ENCODE peak calls at places on chromosomes 1 and 21, in six cellular contexts. V is heart left ventricle, Z is AG09309, C is mucosa of descending colon, L is esophagus squamous epithelium, M is HL-60. P is an unnamed sample.
A peak's percentile ranks its signal among the peaks of the same experiment; 100 is the strongest.

GRCh38 chr1:204503122-204503912 is 8.7 kb upstream of the PIK3C2B start:
- DNase-seq in V (no peak), Z (no peak), C (no peak), L (no peak), M (peak; percentile 55), P (no peak)

GRCh38 chr1:77047978-77048614 is 171.1 kb downstream of the PIGK start:
- DNase-seq in V (no peak), Z (no peak), C (no peak), L (no peak), M (peak; percentile 39), P (no peak)

GRCh38 chr1:218660678-218661053 is 315.5 kb downstream of the TGFB2 start:
- DNase-seq in V (no peak), Z (peak; percentile 39), C (no peak), L (no peak), M (no peak), P (no peak)

GRCh38 chr1:152904688-152905440 is 3.5 kb upstream of the IVL start:
- DNase-seq in V (no peak), Z (no peak), C (no peak), L (no peak), M (no peak), P (no peak)

GRCh38 chr1:209590405-209590804 is 6.9 kb downstream of the CAMK1G start:
- DNase-seq in V (no peak), Z (no peak), C (no peak), L (no peak), M (no peak), P (no peak)

GRCh38 chr1:6554907-6555778 is at the start of gene TAS1R1:
- DNase-seq in V (no peak), Z (peak; percentile 13), C (peak; percentile 57), L (no peak), M (no peak), P (peak; percentile 76)

GRCh38 chr21:44272231-44272858 is 10.6 kb upstream of the DNMT3L start:
- DNase-seq in V (no peak), Z (no peak), C (peak; percentile 36), L (no peak), M (no peak), P (no peak)

GRCh38 chr1:40096977-40097782 is at the start of gene PPT1:
- DNase-seq in V (peak; percentile 79), Z (no peak), C (peak; percentile 88), L (no peak), M (peak; percentile 77), P (peak; percentile 79)

GRCh38 chr1:201634261-201634660 is 95.3 kb downstream of the NAV1 start:
- DNase-seq in V (no peak), Z (no peak), C (no peak), L (no peak), M (no peak), P (no peak)

GRCh38 chr1:228770779-228771223 is 35.5 kb downstream of the RHOU start:
- DNase-seq in V (no peak), Z (no peak), C (no peak), L (no peak), M (no peak), P (peak; percentile 30)

GRCh38 chr1:156673387-156674121 is 3.7 kb downstream of the NES start:
- DNase-seq in V (no peak), Z (no peak), C (no peak), L (no peak), M (no peak), P (no peak)

GRCh38 chr1:94953741-94954140 is 26.8 kb upstream of the CNN3 start:
- DNase-seq in V (no peak), Z (no peak), C (no peak), L (no peak), M (no peak), P (no peak)

GRCh38 chr1:78360584-78360983 is 130.2 kb upstream of the PTGFR start:
- DNase-seq in V (no peak), Z (no peak), C (no peak), L (no peak), M (no peak), P (no peak)

GRCh38 chr1:202179828-202180750 is 13.5 kb upstream of the LGR6 start:
- DNase-seq in V (no peak), Z (no peak), C (no peak), L (no peak), M (no peak), P (no peak)

GRCh38 chr1:183553769-183554168 is 36.5 kb downstream of the NCF2 start:
- DNase-seq in V (no peak), Z (no peak), C (no peak), L (no peak), M (no peak), P (no peak)

GRCh38 chr1:227785094-227785811 is 30.2 kb upstream of the PRSS38 start:
- DNase-seq in V (no peak), Z (no peak), C (no peak), L (no peak), M (no peak), P (peak; percentile 4)

GRCh38 chr1:246761386-246761785 is 37.2 kb downstream of the SCCPDH start:
- DNase-seq in V (no peak), Z (no peak), C (no peak), L (no peak), M (no peak), P (no peak)

DNA sequence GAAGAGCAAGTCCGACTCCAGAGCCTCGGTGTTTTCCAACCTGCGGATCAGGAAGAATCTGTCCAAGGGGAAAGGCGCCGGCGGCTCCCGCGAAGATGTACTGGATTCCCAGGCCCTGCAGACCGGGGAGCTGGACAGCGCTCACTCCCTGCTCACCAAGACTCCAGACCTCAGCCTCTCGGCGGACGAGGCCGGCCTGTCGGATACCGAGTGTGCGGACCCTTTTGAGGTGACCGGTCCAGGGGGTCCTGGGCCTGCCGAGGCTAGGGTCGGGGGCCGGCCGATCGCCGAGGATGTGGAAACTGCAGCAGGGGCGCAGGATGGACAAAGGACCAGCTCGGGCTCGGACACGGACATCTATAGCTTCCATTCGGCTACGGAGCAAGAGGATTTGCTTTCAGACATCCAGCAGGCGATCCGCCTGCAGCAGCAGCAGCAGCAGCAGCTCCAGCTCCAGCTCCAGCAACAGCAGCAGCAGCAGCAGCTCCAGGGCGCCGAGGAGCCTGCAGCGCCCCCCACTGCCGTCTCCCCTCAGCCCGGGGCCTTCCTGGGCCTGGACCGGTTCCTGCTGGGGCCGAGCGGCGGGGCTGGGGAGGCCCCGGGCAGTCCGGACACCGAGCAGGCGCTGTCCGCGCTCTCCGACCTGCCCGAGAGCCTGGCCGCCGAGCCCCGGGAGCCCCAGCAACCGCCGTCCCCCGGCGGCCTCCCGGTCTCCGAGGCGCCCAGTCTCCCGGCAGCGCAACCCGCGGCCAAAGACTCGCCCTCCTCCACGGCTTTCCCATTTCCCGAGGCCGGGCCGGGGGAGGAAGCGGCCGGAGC is 827 bp downstream of the FMN2 start:
- DNase-seq in V (no peak), Z (no peak), C (no peak), L (no peak), M (no peak), P (no peak)
- TF ChIP-seq CTCF in V (no peak), Z (peak; percentile 42), C (no peak), L (no peak), M (no peak), P (no peak)

GRCh38 chr1:234979316-234980223 is 149.1 kb downstream of the TOMM20 start:
- DNase-seq in V (no peak), Z (no peak), C (no peak), L (no peak), M (peak; percentile 45), P (no peak)

GRCh38 chr1:234980224-234980656 is 148.4 kb downstream of the TOMM20 start:
- DNase-seq in V (no peak), Z (no peak), C (no peak), L (no peak), M (no peak), P (no peak)

GRCh38 chr1:234981758-234982157 is 146.9 kb downstream of the TOMM20 start:
- DNase-seq in V (no peak), Z (no peak), C (no peak), L (no peak), M (no peak), P (no peak)

GRCh38 chr1:234978397-234979291 is 150.0 kb downstream of the TOMM20 start:
- DNase-seq in V (peak; percentile 56), Z (no peak), C (peak; percentile 89), L (no peak), M (peak; percentile 79), P (peak; percentile 45)

GRCh38 chr1:234980657-234981396 is 147.8 kb downstream of the TOMM20 start:
- DNase-seq in V (peak; percentile 76), Z (peak; percentile 79), C (peak; percentile 82), L (peak; percentile 76), M (peak; percentile 99), P (peak; percentile 67)
- H3K4me3 ChIP-seq in V (peak overlapping the region; percentile 30), Z (no peak overlapping the region), C (no peak overlapping the region), L (no peak overlapping the region), M (peak overlapping the region; percentile 16), P (peak overlapping the region; percentile 2)

GRCh38 chr1:11335417-11336070 is 62.5 kb downstream of the UBIAD1 start:
- DNase-seq in V (no peak), Z (no peak), C (no peak), L (no peak), M (no peak), P (no peak)

GRCh38 chr1:11339346-11340247 is 66.6 kb downstream of the UBIAD1 start:
- DNase-seq in V (no peak), Z (no peak), C (no peak), L (no peak), M (no peak), P (no peak)

GRCh38 chr1:11337536-11338350 is 64.7 kb downstream of the UBIAD1 start:
- DNase-seq in V (peak; percentile 28), Z (no peak), C (no peak), L (no peak), M (peak; percentile 48), P (peak; percentile 48)

GRCh38 chr1:11340248-11340632 is 67.2 kb downstream of the UBIAD1 start:
- DNase-seq in V (no peak), Z (no peak), C (no peak), L (no peak), M (no peak), P (no peak)

DNA sequence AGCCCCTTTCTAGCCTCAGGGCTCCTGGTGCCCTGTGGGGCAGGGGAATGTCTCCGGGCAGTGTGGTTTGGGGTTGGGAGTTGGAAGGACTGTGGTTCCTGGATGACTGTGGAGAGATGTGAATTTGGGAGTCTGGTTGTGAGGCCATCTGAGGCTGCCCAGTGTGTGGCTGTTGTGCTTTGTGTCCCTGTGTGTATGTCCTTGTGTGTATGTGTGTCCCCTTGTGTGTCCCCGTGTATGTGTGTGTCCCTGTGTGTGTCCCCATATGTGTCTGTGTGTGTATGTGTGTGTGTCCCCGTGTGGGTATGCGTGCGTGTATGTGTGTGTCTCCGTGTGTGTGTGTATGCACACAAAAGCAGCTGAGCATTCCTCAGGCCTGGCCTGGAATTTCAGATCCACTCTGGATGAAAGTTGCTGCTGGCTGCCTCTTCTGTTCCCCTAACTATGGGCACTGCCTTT is 65.4 kb downstream of the UBIAD1 start:
- DNase-seq in V (no peak), Z (no peak), C (no peak), L (no peak), M (no peak), P (no peak)
- TF ChIP-seq CTCF in V (no peak), Z (no peak), C (no peak), L (no peak), M (no peak), P (no peak)

GRCh38 chr21:36699546-36700294 is 805 bp downstream of the SIM2 start:
- DNase-seq in V (no peak), Z (no peak), C (no peak), L (no peak), M (no peak), P (no peak)

GRCh38 chr21:36701912-36702621 is 3.2 kb downstream of the SIM2 start:
- DNase-seq in V (no peak), Z (no peak), C (no peak), L (no peak), M (no peak), P (no peak)

GRCh38 chr21:36700961-36701911 is 2.3 kb downstream of the SIM2 start:
- DNase-seq in V (no peak), Z (no peak), C (no peak), L (no peak), M (no peak), P (no peak)

GRCh38 chr21:36699026-36699545 is at the start of gene SIM2:
- DNase-seq in V (no peak), Z (no peak), C (no peak), L (no peak), M (no peak), P (peak; percentile 90)

GRCh38 chr21:36700295-36700960 is 1.5 kb downstream of the SIM2 start:
- DNase-seq in V (no peak), Z (no peak), C (no peak), L (no peak), M (no peak), P (no peak)
- H3K4me3 ChIP-seq in V (peak overlapping the region; percentile 36), Z (no peak overlapping the region), C (no peak overlapping the region), L (peak overlapping the region; percentile 92), M (no peak overlapping the region), P (peak overlapping the region; percentile 47)

P was measured in stomach.